ENCODE peak calls at places on chromosome 21, in six cellular contexts. B, Y, I, X, O and Z are unnamed samples.

GRCh38 chr21:23968722-23969647 is 1638.3 kb downstream of the MRPL39 start:
- DNase-seq in B (no peak), Y (peak; percentile 86), I (peak; percentile 71), X (peak; percentile 88), O (no peak), Z (peak; percentile 85)

GRCh38 chr21:36193200-36193599 is 36.6 kb downstream of the DOP1B start:
- DNase-seq in B (no peak), Y (no peak), I (no peak), X (no peak), O (no peak), Z (no peak)

GRCh38 chr21:31987696-31988095 is 114.9 kb downstream of the HUNK start:
- DNase-seq in B (no peak), Y (no peak), I (no peak), X (no peak), O (no peak), Z (no peak)

GRCh38 chr21:42684109-42684916 is 30.9 kb downstream of the PDE9A start:
- DNase-seq in B (no peak), Y (no peak), I (no peak), X (no peak), O (no peak), Z (peak; percentile 64)

GRCh38 chr21:30580132-30580531 is 10.1 kb downstream of the KRTAP22-2 start:
- DNase-seq in B (no peak), Y (no peak), I (no peak), X (no peak), O (no peak), Z (no peak)

GRCh38 chr21:31873275-31873695 is 465 bp downstream of the HUNK start:
- DNase-seq in B (no peak), Y (peak; percentile 79), I (peak; percentile 60), X (no peak), O (peak; percentile 24), Z (no peak)

GRCh38 chr21:20661745-20662470 is 336.3 kb upstream of the NCAM2 start:
- DNase-seq in B (no peak), Y (no peak), I (no peak), X (no peak), O (no peak), Z (no peak)

GRCh38 chr21:32562426-32562825 is 22.9 kb downstream of the TCP10L start:
- DNase-seq in B (peak; percentile 19), Y (no peak), I (peak; percentile 59), X (peak; percentile 53), O (peak; percentile 63), Z (no peak)

GRCh38 chr21:35086357-35086756 is 37.3 kb upstream of the RUNX1 start:
- DNase-seq in B (no peak), Y (no peak), I (no peak), X (no peak), O (no peak), Z (no peak)

GRCh38 chr21:30408782-30409494 is 13.1 kb downstream of the KRTAP13-1 start:
- DNase-seq in B (no peak), Y (peak; percentile 74), I (peak; percentile 83), X (peak; percentile 75), O (no peak), Z (no peak)

GRCh38 chr21:26082549-26082948 is 88.0 kb downstream of the APP start:
- DNase-seq in B (no peak), Y (no peak), I (no peak), X (no peak), O (no peak), Z (no peak)

GRCh38 chr21:43829161-43829560 is 35.9 kb upstream of the AGPAT3 start:
- DNase-seq in B (no peak), Y (no peak), I (no peak), X (no peak), O (no peak), Z (no peak)

GRCh38 chr21:16420086-16420724 is 690.4 kb downstream of the USP25 start:
- DNase-seq in B (no peak), Y (no peak), I (peak; percentile 47), X (no peak), O (peak; percentile 69), Z (no peak)

GRCh38 chr21:21968810-21969588 is 970.8 kb downstream of the NCAM2 start:
- DNase-seq in B (no peak), Y (no peak), I (no peak), X (no peak), O (no peak), Z (no peak)

GRCh38 chr21:36209626-36210171 is 53.1 kb downstream of the DOP1B start:
- DNase-seq in B (no peak), Y (peak; percentile 70), I (peak; percentile 56), X (peak; percentile 84), O (no peak), Z (peak; percentile 20)

GRCh38 chr21:28959367-28960099 is 33.1 kb downstream of the LTN1 start:
- DNase-seq in B (no peak), Y (no peak), I (no peak), X (no peak), O (no peak), Z (no peak)

GRCh38 chr21:26055010-26055409 is 115.6 kb downstream of the APP start:
- DNase-seq in B (no peak), Y (no peak), I (no peak), X (no peak), O (no peak), Z (no peak)

GRCh38 chr21:37032877-37033471 is 26.5 kb downstream of the RIPPLY3 start:
- DNase-seq in B (no peak), Y (no peak), I (no peak), X (no peak), O (no peak), Z (no peak)

GRCh38 chr21:28734522-28735175 is 258.0 kb downstream of the LTN1 start:
- DNase-seq in B (no peak), Y (no peak), I (no peak), X (no peak), O (no peak), Z (no peak)

GRCh38 chr21:29501451-29501850 is 202.7 kb downstream of the BACH1 start:
- DNase-seq in B (no peak), Y (no peak), I (no peak), X (no peak), O (no peak), Z (no peak)

GRCh38 chr21:36704281-36704957 is 5.5 kb downstream of the SIM2 start:
- DNase-seq in B (no peak), Y (peak; percentile 66), I (no peak), X (no peak), O (no peak), Z (no peak)

GRCh38 chr21:35400233-35400939 is 351.3 kb upstream of the RUNX1 start:
- DNase-seq in B (no peak), Y (no peak), I (peak; percentile 49), X (peak; percentile 82), O (no peak), Z (peak; percentile 56)

GRCh38 chr21:22342855-22343254 is 1344.6 kb downstream of the NCAM2 start:
- DNase-seq in B (no peak), Y (no peak), I (no peak), X (no peak), O (no peak), Z (no peak)

GRCh38 chr21:40291560-40291959 is 424.3 kb downstream of the PCP4 start:
- DNase-seq in B (no peak), Y (peak; percentile 49), I (no peak), X (no peak), O (no peak), Z (no peak)

GRCh38 chr21:14384453-14384852 is 1.5 kb upstream of the HSPA13 start:
- DNase-seq in B (no peak), Y (no peak), I (no peak), X (no peak), O (no peak), Z (no peak)
- H3K27ac ChIP-seq in B (peak overlapping the region; percentile 85), Y (no peak overlapping the region), I (peak overlapping the region; percentile 94), X (no peak overlapping the region), O (no peak overlapping the region), Z (no peak overlapping the region)

GRCh38 chr21:45153358-45154318 is 79.3 kb downstream of the ADARB1 start:
- DNase-seq in B (no peak), Y (peak; percentile 23), I (no peak), X (no peak), O (no peak), Z (no peak)

GRCh38 chr21:45152265-45152746 is 77.9 kb downstream of the ADARB1 start:
- DNase-seq in B (no peak), Y (peak; percentile 58), I (peak; percentile 48), X (peak; percentile 85), O (no peak), Z (peak; percentile 34)

GRCh38 chr21:45156459-45156858 is 82.1 kb downstream of the ADARB1 start:
- DNase-seq in B (no peak), Y (peak; percentile 6), I (no peak), X (no peak), O (no peak), Z (no peak)

GRCh38 chr21:45155910-45156309 is 81.5 kb downstream of the ADARB1 start:
- DNase-seq in B (no peak), Y (peak; percentile 4), I (no peak), X (no peak), O (no peak), Z (no peak)

GRCh38 chr21:45154511-45155508 is 80.4 kb downstream of the ADARB1 start:
- DNase-seq in B (no peak), Y (peak; percentile 46), I (peak; percentile 51), X (no peak), O (no peak), Z (peak; percentile 19)
- H3K4me1 ChIP-seq in B (peaks cover 44% of the 10 kb centered on the region), Y (no peaks in the 10 kb centered on the region), I (no peaks in the 10 kb centered on the region), X (peaks cover 31% of the 10 kb centered on the region), O (no peaks in the 10 kb centered on the region), Z (peaks cover 40% of the 10 kb centered on the region)

GRCh38 chr21:45586289-45586858 is 44.1 kb upstream of the SLC19A1 start:
- DNase-seq in B (no peak), Y (no peak), I (no peak), X (no peak), O (no peak), Z (no peak)
- H3K9me3 ChIP-seq in B (peaks cover 22% of the 10 kb centered on the region), Y (peaks cover 33% of the 10 kb centered on the region), I (peaks cover 2% of the 10 kb centered on the region), X (no peaks in the 10 kb centered on the region), O (no peaks in the 10 kb centered on the region), Z (peaks cover 13% of the 10 kb centered on the region)

DNA sequence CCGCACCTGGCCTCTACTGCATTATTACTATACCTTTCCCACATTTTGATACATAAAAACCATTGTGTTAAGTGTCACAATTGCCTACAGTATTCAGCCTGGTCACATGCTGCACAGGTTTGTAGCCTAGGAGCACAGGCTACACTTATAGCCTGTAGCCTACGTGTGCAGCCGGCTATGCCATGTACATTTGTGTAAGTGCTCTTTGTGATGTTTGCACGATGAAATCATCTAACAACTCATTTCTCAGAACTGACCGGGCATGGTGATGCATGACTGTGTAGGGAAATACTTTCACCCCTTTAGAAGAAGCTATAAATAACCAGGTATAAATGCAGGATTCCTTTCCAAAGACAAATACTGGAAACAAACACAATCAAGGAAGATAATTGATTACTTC is 12.1 kb downstream of the ERG start:
- DNase-seq in B (no peak), Y (no peak), I (no peak), X (no peak), O (no peak), Z (no peak)
- H3K27ac ChIP-seq in B (peak overlapping the region; percentile 80), Y (no peak overlapping the region), I (no peak overlapping the region), X (no peak overlapping the region), O (no peak overlapping the region), Z (no peak overlapping the region)

DNA sequence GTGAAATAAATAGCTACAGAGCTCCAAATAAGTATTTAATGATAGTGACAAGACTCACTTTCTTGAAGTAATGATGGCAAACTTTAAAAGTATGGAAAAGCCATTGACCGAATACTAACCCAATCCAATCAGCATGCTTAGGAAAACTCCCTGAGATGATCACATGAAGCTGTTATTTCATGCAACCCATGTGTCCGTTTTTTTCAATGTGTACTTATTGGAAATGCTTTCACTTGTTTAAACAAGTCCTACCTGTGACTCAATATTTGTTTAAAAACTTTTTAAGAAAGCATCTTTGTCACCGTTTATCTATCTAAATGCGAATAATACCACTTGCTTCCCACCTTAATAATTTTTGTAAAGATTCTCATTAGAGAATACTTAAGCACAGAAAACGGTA is 185.8 kb downstream of the NRIP1 start:
- DNase-seq in B (no peak), Y (no peak), I (no peak), X (no peak), O (no peak), Z (no peak)
- H3K4me1 ChIP-seq in B (no peaks in the 10 kb centered on the region), Y (no peaks in the 10 kb centered on the region), I (peaks cover 10% of the 10 kb centered on the region), X (no peaks in the 10 kb centered on the region), O (peaks cover 2% of the 10 kb centered on the region), Z (no peaks in the 10 kb centered on the region)